ENCODE peak calls at places on chromosome 5, in eight cellular contexts. R, Y, M, I, G, J, H and L are unnamed samples.

GRCh38 chr5:33315170-33315569 is 125.6 kb upstream of the TARS1 start:
- DNase-seq in R (no peak), M (no peak), Y (no peak), G (no peak), H (no peak), I (no peak), J (no peak), L (no peak)

GRCh38 chr5:80324912-80325311 is 5.1 kb downstream of the SPZ1 start:
- DNase-seq in G (no peak), R (no peak), I (no peak), J (no peak), Y (no peak), H (no peak), M (no peak), L (no peak)

GRCh38 chr5:68048529-68048928 is 167.0 kb upstream of the PIK3R1 start:
- DNase-seq in H (no peak), M (no peak), J (no peak), I (no peak), R (no peak), Y (no peak), G (no peak), L (no peak)

GRCh38 chr5:120463026-120463770 is 902 bp upstream of the PRR16 start:
- DNase-seq in J (no peak), G (no peak), R (no peak), M (no peak), H (no peak), Y (no peak), I (no peak), L (no peak)

GRCh38 chr5:14118551-14119320 is 24.4 kb upstream of the TRIO start:
- DNase-seq in M (no peak), G (no peak), R (no peak), J (no peak), H (no peak), I (no peak), Y (no peak), L (no peak)

GRCh38 chr5:125109293-125109692 is 362.9 kb upstream of the ZNF608 start:
- DNase-seq in I (no peak), H (no peak), J (no peak), Y (no peak), G (no peak), M (no peak), R (no peak), L (no peak)

GRCh38 chr5:56759521-56759920 is 55.8 kb upstream of the MAP3K1 start:
- DNase-seq in R (peak), I (no peak), Y (no peak), H (no peak), G (no peak), M (no peak), J (peak), L (no peak)

GRCh38 chr5:1468247-1468612 is 23.0 kb upstream of the SLC6A3 start:
- DNase-seq in G (no peak), J (no peak), H (no peak), R (peak), Y (no peak), M (peak), I (no peak), L (no peak)

GRCh38 chr5:98774192-98775046 is 956 bp downstream of the RGMB start:
- DNase-seq in G (no peak), H (peak), R (peak), J (peak), M (peak), Y (peak), I (peak), L (peak)

GRCh38 chr5:124604419-124604818 is 142.0 kb downstream of the ZNF608 start:
- DNase-seq in R (no peak), G (no peak), Y (no peak), J (no peak), I (no peak), M (no peak), H (no peak), L (no peak)

GRCh38 chr5:140608730-140609520 is 24.1 kb downstream of the CD14 start:
- DNase-seq in G (no peak), M (peak), J (no peak), I (no peak), Y (no peak), H (no peak), R (peak), L (no peak)

GRCh38 chr5:111585946-111586345 is 73.6 kb upstream of the STARD4 start:
- DNase-seq in R (no peak), H (no peak), M (no peak), I (no peak), Y (no peak), J (no peak), G (no peak), L (no peak)

GRCh38 chr5:170429014-170429413 is 39.8 kb upstream of the KCNMB1 start:
- DNase-seq in G (no peak), I (no peak), H (no peak), R (no peak), M (no peak), Y (no peak), J (no peak), L (no peak)

GRCh38 chr5:170554566-170555267 is 50.9 kb downstream of the KCNIP1 start:
- DNase-seq in R (peak), M (peak), Y (no peak), G (no peak), H (no peak), J (no peak), I (peak), L (peak)

GRCh38 chr5:100827481-100827889 is 75.6 kb downstream of the ST8SIA4 start:
- DNase-seq in G (no peak), I (peak), R (no peak), H (no peak), J (no peak), Y (peak), M (peak), L (no peak)

GRCh38 chr5:56206126-56206525 is 27.0 kb downstream of the ANKRD55 start:
- DNase-seq in H (no peak), G (no peak), M (no peak), R (no peak), Y (no peak), I (peak), J (no peak), L (no peak)

GRCh38 chr5:170503970-170504525 is at the start of gene KCNIP1:
- DNase-seq in J (no peak), M (no peak), Y (no peak), G (no peak), I (no peak), H (no peak), R (peak), L (no peak)

GRCh38 chr5:38871790-38872551 is 26.2 kb downstream of the OSMR start:
- DNase-seq in J (no peak), Y (peak), H (no peak), R (no peak), I (peak), M (no peak), G (peak), L (no peak)

GRCh38 chr5:39534701-39535100 is 109.9 kb upstream of the DAB2 start:
- DNase-seq in G (no peak), R (no peak), H (no peak), Y (no peak), M (no peak), J (no peak), I (no peak), L (no peak)

GRCh38 chr5:1067141-1068121 is 44.4 kb downstream of the SLC12A7 start:
- DNase-seq in R (no peak), J (peak), Y (no peak), I (no peak), M (no peak), G (no peak), H (no peak), L (no peak)

GRCh38 chr5:172736524-172737135 is 34.4 kb downstream of the DUSP1 start:
- DNase-seq in Y (no peak), H (no peak), G (no peak), R (no peak), I (no peak), J (no peak), M (no peak), L (no peak)

GRCh38 chr5:103513696-103514095 is 48.9 kb downstream of the NUDT12 start:
- DNase-seq in Y (no peak), H (no peak), J (no peak), G (no peak), R (no peak), M (no peak), I (no peak), L (no peak)

GRCh38 chr5:127988149-127988755 is 95.3 kb upstream of the SLC12A2 start:
- DNase-seq in R (peak), I (peak), M (no peak), G (peak), H (no peak), J (no peak), Y (peak), L (no peak)

GRCh38 chr5:133897431-133897830 is 71.0 kb downstream of the C5orf15 start:
- DNase-seq in Y (no peak), H (no peak), G (no peak), I (no peak), M (no peak), J (no peak), R (no peak), L (no peak)

GRCh38 chr5:129125819-129126218 is 31.3 kb downstream of the ISOC1 start:
- DNase-seq in R (no peak), H (no peak), Y (no peak), G (no peak), I (no peak), M (no peak), J (no peak), L (no peak)

GRCh38 chr5:87120518-87121314 is 147.0 kb upstream of the RASA1 start:
- DNase-seq in G (peak), M (no peak), R (peak), Y (peak), H (peak), J (no peak), I (peak), L (no peak)

GRCh38 chr5:178627259-178627598 is 379 bp upstream of the CLK4 start:
- DNase-seq in G (no peak), J (no peak), M (no peak), I (no peak), R (no peak), Y (no peak), H (no peak), L (no peak)

GRCh38 chr5:178632305-178632704 is 5.5 kb upstream of the CLK4 start:
- DNase-seq in I (no peak), H (no peak), Y (no peak), G (no peak), R (no peak), M (no peak), J (no peak), L (no peak)

GRCh38 chr5:178626484-178627258 is at the start of gene CLK4:
- DNase-seq in G (peak), H (peak), I (peak), R (peak), J (peak), M (peak), Y (peak), L (peak)

GRCh38 chr5:178625679-178626483 is 969 bp downstream of the CLK4 start:
- DNase-seq in I (peak), G (no peak), Y (no peak), R (no peak), H (no peak), J (no peak), M (peak), L (no peak)

GRCh38 chr5:178630475-178630930 is 3.7 kb upstream of the CLK4 start:
- DNase-seq in I (no peak), R (no peak), H (no peak), G (no peak), Y (peak), M (no peak), J (no peak), L (no peak)
- H3K4me3 ChIP-seq in I (no peak), R (no peak), H (no peak), G (no peak), Y (no peak), M (no peak), J (no peak), L (no peak)

GRCh38 chr5:81779935-81780266 is 29.0 kb upstream of the SSBP2 start:
- DNase-seq in H (peak), Y (no peak), R (no peak), I (no peak), J (no peak), G (no peak), M (no peak), L (no peak)
- H3K4me3 ChIP-seq in H (peak), Y (no peak), R (no peak), I (no peak), J (no peak), G (no peak), M (no peak), L (no peak)

GRCh38 chr5:131509811-131510210 is 125.2 kb downstream of the RAPGEF6 start:
- DNase-seq in I (no peak), R (no peak), Y (no peak), J (no peak), H (no peak), G (no peak), M (no peak), L (no peak)

GRCh38 chr5:131515348-131515747 is 119.7 kb downstream of the RAPGEF6 start:
- DNase-seq in I (no peak), H (no peak), M (no peak), G (no peak), J (no peak), Y (no peak), R (no peak), L (no peak)

GRCh38 chr5:131513780-131514179 is 121.2 kb downstream of the RAPGEF6 start:
- DNase-seq in Y (no peak), G (no peak), H (peak), M (no peak), R (no peak), I (no peak), J (no peak), L (no peak)

GRCh38 chr5:131511934-131512333 is 123.1 kb downstream of the RAPGEF6 start:
- DNase-seq in Y (no peak), H (no peak), G (no peak), R (no peak), I (no peak), J (no peak), M (no peak), L (no peak)

DNA sequence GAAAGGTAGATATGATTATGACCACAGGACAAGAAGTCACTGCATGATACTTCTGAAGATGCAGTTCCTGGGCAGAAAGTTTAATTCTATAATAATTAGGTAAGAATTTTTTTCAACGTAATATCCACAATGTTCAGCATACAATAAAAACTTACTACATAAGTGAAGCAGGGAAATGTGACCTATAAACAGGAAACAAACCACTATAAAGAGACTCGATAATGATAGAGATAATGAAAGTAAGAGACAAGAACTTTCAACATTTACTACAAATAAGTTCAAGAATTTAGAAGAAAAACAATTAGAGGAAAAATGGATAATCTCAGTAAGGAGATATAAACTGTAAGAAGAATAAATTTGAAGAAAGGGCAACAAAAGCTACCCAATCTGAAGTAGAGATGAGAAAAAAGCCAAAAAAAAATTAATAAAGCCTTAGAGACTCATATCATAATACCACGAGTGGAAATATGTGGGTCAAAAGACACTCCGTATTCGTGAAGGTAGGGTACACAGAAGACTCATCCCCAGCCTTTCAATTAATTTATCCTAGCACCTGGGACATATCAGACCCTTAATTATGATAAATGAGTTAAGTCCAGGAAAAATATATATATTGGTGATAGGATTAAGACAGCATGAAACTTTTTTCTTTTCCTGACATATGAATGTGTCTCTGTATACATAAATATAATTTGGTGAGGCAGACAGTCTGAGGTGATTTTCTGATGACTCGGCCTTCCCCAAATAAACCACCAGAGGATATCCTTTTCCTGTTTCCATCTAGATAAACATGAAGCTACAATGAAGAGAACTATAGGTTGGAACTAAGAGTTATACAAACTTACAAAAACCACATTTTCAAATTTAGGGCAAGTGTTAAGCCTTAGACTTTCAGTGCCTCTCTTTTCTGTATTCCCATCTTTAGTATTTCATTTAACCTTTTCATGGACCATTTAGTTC is 120.4 kb downstream of the RAPGEF6 start:
- DNase-seq in Y (no peak), H (peak), G (no peak), M (no peak), R (no peak), J (no peak), I (peak), L (no peak)
- H3K4me3 ChIP-seq in Y (no peak), H (peak), G (no peak), M (no peak), R (no peak), J (no peak), I (no peak), L (no peak)

GRCh38 chr5:6714221-6715041 is 1.2 kb downstream of the TENT4A start:
- DNase-seq in G (no peak), Y (no peak), M (peak), H (peak), R (no peak), I (no peak), J (peak), L (no peak)

GRCh38 chr5:6715758-6716633 is 2.8 kb downstream of the TENT4A start:
- DNase-seq in H (peak), J (no peak), Y (no peak), R (no peak), G (no peak), M (peak), I (no peak), L (peak)

GRCh38 chr5:6713274-6714181 is at the start of gene TENT4A:
- DNase-seq in J (peak), G (no peak), Y (no peak), H (peak), M (peak), I (no peak), R (no peak), L (peak)

GRCh38 chr5:6716634-6717149 is 3.5 kb downstream of the TENT4A start:
- DNase-seq in G (no peak), I (no peak), R (no peak), Y (no peak), H (no peak), M (peak), J (no peak), L (no peak)

GRCh38 chr5:6715271-6715670 is 2.0 kb downstream of the TENT4A start:
- DNase-seq in H (no peak), I (no peak), G (no peak), J (no peak), Y (no peak), M (peak), R (no peak), L (no peak)
- H3K4me3 ChIP-seq in H (peak), I (peak), G (peak), J (peak), Y (peak), M (peak), R (no peak), L (peak)

GRCh38 chr5:102295534-102296228 is 403 bp downstream of the SLCO4C1 start:
- DNase-seq in J (no peak), H (no peak), M (peak), G (no peak), I (no peak), R (peak), Y (no peak), L (no peak)
- H3K4me3 ChIP-seq in J (peak), H (peak), M (peak), G (peak), I (peak), R (peak), Y (peak), L (peak)

GRCh38 chr5:73624888-73625287 is 1.1 kb upstream of the ARHGEF28 start:
- DNase-seq in R (no peak), H (no peak), Y (no peak), G (no peak), I (no peak), J (peak), M (no peak), L (no peak)
- H3K4me3 ChIP-seq in R (no peak), H (no peak), Y (no peak), G (no peak), I (no peak), J (no peak), M (no peak), L (no peak)

GRCh38 chr5:142360051-142360498 is 35.3 kb upstream of the SPRY4 start:
- DNase-seq in Y (no peak), J (no peak), G (no peak), R (no peak), M (no peak), I (no peak), H (no peak), L (no peak)
- H3K4me3 ChIP-seq in Y (no peak), J (no peak), G (no peak), R (no peak), M (no peak), I (no peak), H (no peak), L (no peak)